ENCODE peak calls at places on chromosome 1, in six cellular contexts. X, I, P, E, T and C are unnamed samples.
A peak's percentile ranks its signal among the peaks of the same experiment; 100 is the strongest.

GRCh38 chr1:15687446-15687845 is 3.3 kb downstream of the PLEKHM2 start:
- DNase-seq in I (no peak), E (no peak), T (no peak), X (no peak), P (no peak), C (no peak)

GRCh38 chr1:111201275-111202090 is 1.0 kb upstream of the DENND2D start:
- DNase-seq in E (no peak), T (no peak), I (no peak), P (no peak), X (no peak), C (no peak)

GRCh38 chr1:84996846-84997666 is at the start of gene MCOLN2:
- DNase-seq in E (peak; percentile 12), T (no peak), I (peak; percentile 8), X (peak; percentile 52), P (peak; percentile 89), C (peak; percentile 47)

GRCh38 chr1:109425391-109425790 is 857 bp downstream of the PSMA5 start:
- DNase-seq in P (no peak), E (peak; percentile 50), T (no peak), I (peak; percentile 41), X (no peak), C (no peak)

GRCh38 chr1:213110349-213111300 is 59.6 kb downstream of the RPS6KC1 start:
- DNase-seq in T (no peak), I (peak; percentile 89), P (no peak), X (no peak), E (no peak), C (no peak)

GRCh38 chr1:178490136-178490535 is 6.6 kb downstream of the CLEC20A start:
- DNase-seq in X (no peak), E (no peak), T (no peak), P (no peak), I (no peak), C (no peak)

GRCh38 chr1:108075055-108075454 is 110.1 kb upstream of the VAV3 start:
- DNase-seq in I (peak; percentile 32), X (no peak), T (no peak), P (no peak), E (no peak), C (no peak)

GRCh38 chr1:23100074-23100748 is 68.4 kb downstream of the LUZP1 start:
- DNase-seq in T (no peak), P (no peak), E (peak; percentile 89), I (no peak), X (no peak), C (no peak)

GRCh38 chr1:218930879-218931278 is 242.8 kb upstream of the LYPLAL1 start:
- DNase-seq in I (no peak), X (no peak), P (no peak), E (peak; percentile 90), T (no peak), C (no peak)

GRCh38 chr1:65176571-65176970 is 28.6 kb downstream of the AK4 start:
- DNase-seq in I (no peak), T (no peak), E (no peak), P (no peak), X (no peak), C (no peak)

GRCh38 chr1:242605521-242605920 is 81.0 kb upstream of the PLD5 start:
- DNase-seq in E (no peak), X (no peak), P (no peak), T (no peak), I (no peak), C (no peak)

GRCh38 chr1:44632511-44633072 is 41.7 kb downstream of the TMEM53 start:
- DNase-seq in T (no peak), P (no peak), I (no peak), X (no peak), E (no peak), C (no peak)

GRCh38 chr1:9020325-9020724 is 5.9 kb downstream of the SLC2A7 start:
- DNase-seq in X (no peak), I (no peak), E (no peak), T (no peak), P (no peak), C (no peak)

GRCh38 chr1:243844186-243844585 is 5.9 kb downstream of the AKT3 start:
- DNase-seq in T (no peak), P (no peak), X (no peak), E (no peak), I (no peak), C (no peak)

GRCh38 chr1:150528997-150529396 is 13.4 kb downstream of the FALEC start:
- DNase-seq in P (no peak), T (no peak), E (peak; percentile 90), X (no peak), I (no peak), C (no peak)

GRCh38 chr1:160428655-160429054 is 28.3 kb downstream of the VANGL2 start:
- DNase-seq in P (no peak), I (peak; percentile 55), E (peak; percentile 55), T (no peak), X (peak; percentile 50), C (peak; percentile 39)

GRCh38 chr1:225944387-225944786 is 3.4 kb upstream of the LEFTY2 start:
- DNase-seq in X (no peak), P (peak; percentile 35), T (no peak), E (no peak), I (peak; percentile 33), C (no peak)

GRCh38 chr1:245986404-245987221 is 520.5 kb downstream of the SMYD3 start:
- DNase-seq in X (no peak), P (no peak), T (no peak), E (peak; percentile 86), I (no peak), C (no peak)

GRCh38 chr1:5129746-5130355 is 475.4 kb downstream of the AJAP1 start:
- DNase-seq in P (no peak), E (no peak), X (no peak), I (no peak), T (no peak), C (no peak)

GRCh38 chr1:64505944-64506658 is 36.2 kb downstream of the CACHD1 start:
- DNase-seq in E (no peak), I (no peak), T (peak; percentile 52), X (no peak), P (no peak), C (no peak)

GRCh38 chr1:214912127-214912526 is 170.4 kb upstream of the KCNK2 start:
- DNase-seq in E (no peak), I (no peak), P (no peak), X (no peak), T (no peak), C (no peak)

GRCh38 chr1:188652678-188653077 is 1823.9 kb downstream of the PLA2G4A start:
- DNase-seq in T (no peak), X (no peak), E (peak; percentile 5), I (no peak), P (no peak), C (peak; percentile 6)

DNA sequence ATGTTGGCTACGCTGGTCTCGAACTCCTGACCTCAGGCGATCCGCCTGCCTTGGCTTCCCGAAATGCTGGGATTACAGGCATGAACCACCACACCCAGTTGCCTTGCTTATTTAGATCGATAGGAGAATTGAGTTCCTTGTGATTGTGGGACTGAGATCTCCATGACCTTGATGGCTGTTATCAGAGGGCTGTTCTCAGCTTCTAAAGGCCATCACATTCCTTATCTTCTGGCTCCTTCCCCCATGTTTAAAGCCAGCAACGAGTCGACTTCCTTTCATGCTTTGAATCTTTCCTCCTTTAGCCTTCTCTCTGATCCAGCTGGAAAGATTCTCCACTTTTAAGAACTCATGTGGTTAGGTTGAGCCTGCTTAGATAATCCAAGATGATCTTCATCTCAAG is 38.0 kb downstream of the CTH start:
- DNase-seq in T (no peak), X (no peak), P (no peak), E (no peak), I (no peak), C (no peak)
- H3K4me1 ChIP-seq in T (no peaks in the 10 kb centered on the region), X (no peaks in the 10 kb centered on the region), P (no peaks in the 10 kb centered on the region), E (no peaks in the 10 kb centered on the region), I (no peaks in the 10 kb centered on the region), C (no peaks in the 10 kb centered on the region)

DNA sequence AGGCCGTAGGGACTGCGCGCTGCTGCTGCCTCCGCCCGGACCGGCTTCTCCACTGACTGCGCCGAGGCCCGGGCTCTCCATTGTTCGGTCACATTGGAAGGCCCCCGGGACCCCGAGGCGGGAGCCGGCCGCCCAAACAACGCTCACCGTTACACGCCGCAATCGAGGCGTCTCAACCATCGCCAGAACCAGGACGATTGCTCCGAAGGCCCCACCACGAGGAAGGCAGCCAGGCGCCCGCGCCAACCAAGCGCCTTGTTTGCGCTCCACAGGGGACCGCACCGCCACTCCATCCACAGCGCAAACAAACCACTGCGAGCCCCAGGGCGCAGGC is 595 bp downstream of the GLUL start:
- DNase-seq in E (no peak), X (no peak), I (no peak), T (no peak), P (no peak), C (no peak)
- TF ChIP-seq CTCF in E (no peak), X (no peak), I (peak; percentile 29), T (no peak), P (peak; percentile 39), C (no peak)

DNA sequence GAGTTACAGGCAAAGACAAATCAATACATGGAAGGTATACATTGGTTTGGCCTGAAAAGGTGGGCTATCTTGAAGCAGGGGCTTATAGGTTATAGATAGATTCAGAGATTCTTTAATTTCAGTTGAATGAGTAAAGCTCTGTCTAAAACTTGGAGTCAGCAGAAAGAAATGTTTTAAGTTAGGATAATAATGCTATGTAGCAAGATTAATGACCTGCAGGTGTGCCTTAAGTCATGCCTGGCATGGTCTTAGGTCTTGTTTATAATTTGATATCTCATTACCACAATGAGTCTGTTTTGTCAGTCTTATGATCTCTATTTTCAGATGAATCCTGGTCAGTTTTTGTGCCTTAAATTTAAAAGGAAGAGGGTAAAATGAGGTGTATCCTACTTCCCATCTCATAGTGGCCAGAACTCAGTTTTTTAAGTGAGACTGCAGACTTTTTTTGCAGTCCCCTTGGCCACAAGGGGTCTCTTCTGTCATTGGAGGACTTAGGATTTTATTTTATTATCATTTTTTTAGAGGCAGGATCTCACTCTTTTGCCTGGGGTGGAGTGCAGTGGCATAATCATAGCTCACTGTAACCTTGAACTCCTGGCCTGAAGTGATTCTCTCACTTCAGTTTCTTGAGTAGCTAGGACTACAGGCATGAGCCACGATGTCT is 21.3 kb upstream of the PGBD2 start:
- DNase-seq in X (no peak), T (no peak), I (no peak), P (no peak), E (no peak), C (no peak)
- H3K4me3 ChIP-seq in X (no peak overlapping the region), T (no peak overlapping the region), I (no peak overlapping the region), P (no peak overlapping the region), E (no peak overlapping the region), C (no peak overlapping the region)

GRCh38 chr1:39656416-39656815 is 15.5 kb downstream of the NT5C1A start:
- DNase-seq in E (no peak), T (no peak), X (no peak), P (no peak), I (no peak), C (peak; percentile 87)

GRCh38 chr1:39655578-39656268 is 16.2 kb downstream of the NT5C1A start:
- DNase-seq in X (no peak), P (no peak), I (no peak), T (no peak), E (no peak), C (peak; percentile 62)

GRCh38 chr1:39653546-39654031 is 14.1 kb upstream of the HEYL start:
- DNase-seq in T (peak; percentile 80), X (peak; percentile 72), E (peak; percentile 82), P (peak; percentile 89), I (peak; percentile 85), C (peak; percentile 67)

GRCh38 chr1:39652534-39652933 is 13.1 kb upstream of the HEYL start:
- DNase-seq in I (no peak), E (no peak), P (no peak), T (no peak), X (no peak), C (no peak)

DNA sequence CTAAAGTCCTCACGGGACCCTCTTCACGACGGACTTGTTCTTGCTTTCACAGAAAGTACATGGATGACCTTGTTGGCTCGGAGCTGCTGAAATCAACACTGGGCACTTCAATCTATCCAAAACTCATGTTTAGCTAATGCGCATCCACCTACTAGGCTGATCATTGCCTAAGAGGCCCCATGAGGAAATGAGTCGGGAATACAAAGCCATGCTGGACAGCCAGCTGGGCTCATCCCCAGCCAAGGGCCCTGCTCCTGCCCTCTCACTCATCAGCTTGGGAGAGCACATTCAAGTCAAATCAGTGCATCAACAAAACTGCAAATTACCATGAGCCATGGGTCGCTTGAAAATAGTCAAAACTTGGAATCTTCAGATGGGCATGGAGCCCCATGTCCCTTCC is 14.8 kb upstream of the HEYL start:
- DNase-seq in E (no peak), I (no peak), P (no peak), T (no peak), X (no peak), C (no peak)
- H3K4me1 ChIP-seq in E (peaks cover 10% of the 10 kb centered on the region), I (peaks cover 15% of the 10 kb centered on the region), P (no peaks in the 10 kb centered on the region), T (no peaks in the 10 kb centered on the region), X (no peaks in the 10 kb centered on the region), C (peaks cover 25% of the 10 kb centered on the region)